ENCODE peak calls at places on chromosomes 2 and 18, in seven cellular contexts. B is Peyer's patch; V is activated CD8-positive, alpha-beta T cell treated with anti-CD3 and anti-CD28 coated beads, Interleukin-2, amount 10 ng/mL, durations not matched to agents 7 days and 5 days; G is fibroblast of pulmonary artery; J is NCI-H187; Y is NT2/D1; O is EH. C is an unnamed sample.

GRCh38 chr2:231854616-231855125 is 68.4 kb downstream of the COPS7B start:
- DNase-seq in J (no peak), Y (no peak), O (no peak), B (no peak), V (no peak), G (no peak), C (no peak)

GRCh38 chr2:229942671-229943070 is 20.4 kb downstream of the FBXO36 start:
- DNase-seq in J (no peak), O (no peak), Y (no peak), B (no peak), V (no peak), G (no peak), C (no peak)

GRCh38 chr2:195658541-195658890 is 1.5 kb downstream of the SLC39A10 start:
- DNase-seq in V (peak), B (no peak), J (no peak), Y (no peak), G (peak), O (peak), C (no peak)

GRCh38 chr2:240134466-240134865 is 1.6 kb downstream of the COPS9 start:
- DNase-seq in Y (no peak), G (no peak), O (no peak), V (no peak), J (no peak), B (no peak), C (peak)

GRCh38 chr2:241315879-241316700 is at the start of gene SEPTIN2:
- DNase-seq in B (peak), V (peak), J (no peak), G (peak), Y (no peak), O (peak), C (no peak)

GRCh38 chr2:5007596-5007995 is 684.6 kb upstream of the SOX11 start:
- DNase-seq in O (no peak), G (no peak), Y (no peak), J (no peak), B (no peak), V (no peak), C (no peak)

GRCh38 chr2:195636890-195637289 is 20.1 kb upstream of the SLC39A10 start:
- DNase-seq in J (no peak), O (peak), Y (no peak), G (no peak), B (no peak), V (no peak), C (no peak)

GRCh38 chr2:21800356-21800755 is 676.6 kb downstream of the TDRD15 start:
- DNase-seq in B (no peak), O (peak), Y (no peak), V (no peak), G (no peak), J (no peak), C (no peak)

GRCh38 chr2:68675470-68675869 is 32.1 kb downstream of the PROKR1 start:
- DNase-seq in O (no peak), Y (no peak), J (no peak), G (no peak), B (no peak), V (no peak), C (no peak)

GRCh38 chr2:15819576-15820282 is 120.6 kb upstream of the MYCN start:
- DNase-seq in B (no peak), J (no peak), G (no peak), Y (no peak), V (no peak), O (no peak), C (no peak)

GRCh38 chr2:67828066-67828465 is 234.7 kb downstream of the C1D start:
- DNase-seq in B (no peak), Y (no peak), G (no peak), J (peak), O (no peak), V (no peak), C (no peak)

GRCh38 chr2:39871291-39871761 is 92.3 kb upstream of the THUMPD2 start:
- DNase-seq in Y (no peak), V (no peak), J (peak), G (peak), B (no peak), O (peak), C (no peak)

GRCh38 chr2:32772623-32773221 is 144.9 kb downstream of the TTC27 start:
- DNase-seq in V (no peak), B (no peak), Y (peak), O (peak), G (peak), J (peak), C (no peak)

GRCh38 chr2:157439792-157440186 is 4.1 kb downstream of the CYTIP start:
- DNase-seq in Y (no peak), V (peak), G (no peak), J (no peak), B (no peak), O (no peak), C (no peak)

GRCh38 chr2:62999905-63000304 is 50.7 kb upstream of the OTX1 start:
- DNase-seq in Y (no peak), O (peak), J (no peak), G (peak), V (no peak), B (no peak), C (no peak)

GRCh38 chr18:74137920-74138538 is 9.6 kb downstream of the FBXO15 start:
- DNase-seq in V (no peak), G (no peak), Y (no peak), O (no peak), B (no peak), J (no peak), C (no peak)

GRCh38 chr2:50649626-50650397 is 382.1 kb downstream of the NRXN1 start:
- DNase-seq in O (no peak), B (no peak), G (peak), V (no peak), J (no peak), Y (no peak), C (no peak)

GRCh38 chr2:120343100-120343432 is 2.9 kb upstream of the INHBB start:
- DNase-seq in O (no peak), V (no peak), Y (no peak), J (no peak), G (no peak), B (no peak), C (no peak)

GRCh38 chr18:49597556-49597955 is 35.7 kb downstream of the LIPG start:
- DNase-seq in J (no peak), B (no peak), V (no peak), Y (no peak), G (peak), O (peak), C (no peak)

GRCh38 chr2:51329512-51329911 is 297.6 kb upstream of the NRXN1 start:
- DNase-seq in V (no peak), B (no peak), J (no peak), O (no peak), Y (no peak), G (peak), C (no peak)

GRCh38 chr18:74804677-74805076 is 207.0 kb downstream of the ZNF407 start:
- DNase-seq in B (no peak), G (no peak), O (no peak), V (no peak), J (no peak), Y (no peak), C (no peak)

GRCh38 chr18:4360221-4360715 is 94.8 kb downstream of the DLGAP1 start:
- DNase-seq in G (no peak), Y (no peak), O (no peak), J (no peak), B (no peak), V (no peak), C (no peak)

GRCh38 chr18:10973579-10974260 is 175.6 kb downstream of the PIEZO2 start:
- DNase-seq in O (no peak), B (no peak), Y (no peak), V (no peak), J (no peak), G (peak), C (no peak)

GRCh38 chr2:104595576-104595975 is 258.3 kb upstream of the POU3F3 start:
- DNase-seq in B (no peak), O (no peak), G (no peak), J (no peak), Y (no peak), V (no peak), C (no peak)

GRCh38 chr2:3659447-3660432 is 1.7 kb downstream of the ALLC start:
- DNase-seq in Y (peak), V (no peak), G (no peak), J (peak), B (no peak), O (no peak), C (no peak)

GRCh38 chr2:2655451-2655850 is 324.4 kb upstream of the MYT1L start:
- DNase-seq in V (no peak), J (no peak), Y (no peak), G (no peak), O (no peak), B (no peak), C (no peak)

GRCh38 chr2:156666130-156666785 is 230.1 kb downstream of the GPD2 start:
- DNase-seq in V (no peak), J (no peak), G (no peak), Y (no peak), B (no peak), O (no peak), C (no peak)

GRCh38 chr2:157940024-157940423 is 63.9 kb upstream of the ACVR1 start:
- DNase-seq in V (no peak), G (no peak), Y (peak), O (no peak), B (no peak), J (no peak), C (no peak)

GRCh38 chr2:211181626-211182025 is 625.2 kb downstream of the CPS1 start:
- DNase-seq in J (no peak), G (no peak), Y (no peak), B (no peak), O (no peak), V (no peak), C (no peak)

GRCh38 chr2:134435505-134435904 is 181.6 kb downstream of the MGAT5 start:
- DNase-seq in V (no peak), B (no peak), Y (no peak), G (no peak), O (no peak), J (no peak), C (no peak)

GRCh38 chr2:136392897-136393296 is 274.9 kb upstream of the CXCR4 start:
- DNase-seq in V (no peak), O (no peak), G (no peak), B (no peak), J (no peak), Y (no peak), C (no peak)

C was measured in CD14-positive monocyte.